ENCODE peak calls at places on chromosomes 7 and 10, in seven cellular contexts. F is hepatocyte, Q is HCT116, Z is GM23338, Y is OCI-LY7, E is GM23248, D is MM.1S. N is an unnamed sample.

GRCh38 chr10:11141571-11142091 is 124.0 kb downstream of the CELF2 start:
- DNase-seq in F (peak; percentile 79), Y (no peak), E (no peak), Z (no peak), D (no peak), Q (no peak), N (no peak)

GRCh38 chr7:41187322-41187721 is 515.6 kb downstream of the INHBA start:
- DNase-seq in Y (no peak), D (no peak), E (no peak), F (no peak), Z (no peak), Q (no peak), N (no peak)

GRCh38 chr7:111903797-111904196 is 302.4 kb downstream of the DOCK4 start:
- DNase-seq in E (no peak), D (no peak), Q (no peak), Z (no peak), Y (no peak), F (peak; percentile 49), N (no peak)

GRCh38 chr10:29590598-29591415 is 44.0 kb downstream of the SVIL start:
- DNase-seq in Q (peak; percentile 21), Y (peak; percentile 24), E (peak; percentile 80), F (peak; percentile 58), D (peak; percentile 28), Z (peak; percentile 63), N (peak; percentile 73)

GRCh38 chr7:45451636-45452035 is 122.5 kb upstream of the ADCY1 start:
- DNase-seq in F (no peak), Y (no peak), E (peak; percentile 25), Z (no peak), Q (no peak), D (no peak), N (no peak)

GRCh38 chr10:21823617-21824016 is 179.9 kb downstream of the DNAJC1 start:
- DNase-seq in Z (no peak), Q (no peak), E (no peak), D (no peak), Y (no peak), F (no peak), N (no peak)

GRCh38 chr7:41688012-41688625 is 14.8 kb downstream of the INHBA start:
- DNase-seq in D (no peak), Q (no peak), E (peak; percentile 55), F (no peak), Z (no peak), Y (no peak), N (no peak)

GRCh38 chr7:88638583-88638982 is 120.9 kb upstream of the ZNF804B start:
- DNase-seq in Y (no peak), F (no peak), Z (no peak), Q (no peak), E (no peak), D (peak; percentile 29), N (no peak)

GRCh38 chr7:100370303-100370702 is 3.0 kb upstream of the PILRA start:
- DNase-seq in Q (no peak), D (no peak), Y (no peak), E (no peak), Z (peak; percentile 69), F (no peak), N (no peak)

GRCh38 chr7:129851174-129851573 is 101.6 kb downstream of the UBE2H start:
- DNase-seq in D (no peak), Y (no peak), Q (no peak), Z (no peak), E (no peak), F (no peak), N (no peak)

GRCh38 chr10:129887986-129888783 is 75.9 kb downstream of the EBF3 start:
- DNase-seq in D (no peak), F (no peak), E (no peak), Z (no peak), Y (no peak), Q (no peak), N (no peak)

GRCh38 chr7:101586078-101586941 is 42.8 kb downstream of the MYL10 start:
- DNase-seq in D (no peak), F (peak; percentile 80), Y (no peak), Q (no peak), E (no peak), Z (peak; percentile 59), N (peak; percentile 32)

GRCh38 chr7:43520201-43520600 is 62.7 kb upstream of the STK17A start:
- DNase-seq in F (no peak), D (no peak), Z (no peak), Y (no peak), E (no peak), Q (no peak), N (no peak)

GRCh38 chr10:3169738-3170137 is 2.8 kb downstream of the PITRM1 start:
- DNase-seq in Y (no peak), D (no peak), E (no peak), F (no peak), Z (no peak), Q (no peak), N (no peak)

GRCh38 chr10:122420624-122421007 is 33.8 kb upstream of the ARMS2 start:
- DNase-seq in Q (no peak), Z (no peak), Y (no peak), F (no peak), D (no peak), E (peak; percentile 42), N (no peak)

GRCh38 chr7:26891400-26892355 is 27.3 kb upstream of the SKAP2 start:
- DNase-seq in Q (no peak), D (no peak), Z (no peak), E (peak; percentile 56), Y (no peak), F (no peak), N (no peak)

GRCh38 chr7:48102530-48102929 is 13.5 kb downstream of the UPP1 start:
- DNase-seq in F (no peak), Q (no peak), E (no peak), Y (no peak), D (no peak), Z (no peak), N (no peak)

GRCh38 chr7:142012825-142013506 is 17.3 kb downstream of the MGAM start:
- DNase-seq in F (peak; percentile 20), Z (peak; percentile 57), E (peak; percentile 54), Q (no peak), Y (no peak), D (no peak), N (peak; percentile 34)

GRCh38 chr10:73044378-73045285 is 52.0 kb downstream of the P4HA1 start:
- DNase-seq in D (no peak), Z (peak; percentile 70), Y (no peak), Q (no peak), E (peak; percentile 94), F (no peak), N (no peak)
- H2AFZ ChIP-seq in D (no peak overlapping the region), Z (no peak overlapping the region), Y (no peak overlapping the region), Q (no peak overlapping the region), E (no peak overlapping the region), F (no peak overlapping the region), N (no peak overlapping the region)

GRCh38 chr7:104152468-104152867 is 55.3 kb downstream of the ORC5 start:
- DNase-seq in Q (no peak), F (no peak), D (no peak), Y (no peak), E (no peak), Z (no peak), N (no peak)

GRCh38 chr7:104160375-104160774 is 47.4 kb downstream of the ORC5 start:
- DNase-seq in D (peak; percentile 27), Z (peak; percentile 12), F (peak; percentile 17), Y (peak; percentile 13), Q (no peak), E (peak; percentile 50), N (peak; percentile 57)

GRCh38 chr7:104161244-104161643 is 46.6 kb downstream of the ORC5 start:
- DNase-seq in Q (no peak), E (no peak), D (no peak), F (no peak), Z (no peak), Y (no peak), N (no peak)

GRCh38 chr7:104153287-104153686 is 54.5 kb downstream of the ORC5 start:
- DNase-seq in E (no peak), F (no peak), Z (no peak), Y (no peak), D (no peak), Q (no peak), N (no peak)

DNA sequence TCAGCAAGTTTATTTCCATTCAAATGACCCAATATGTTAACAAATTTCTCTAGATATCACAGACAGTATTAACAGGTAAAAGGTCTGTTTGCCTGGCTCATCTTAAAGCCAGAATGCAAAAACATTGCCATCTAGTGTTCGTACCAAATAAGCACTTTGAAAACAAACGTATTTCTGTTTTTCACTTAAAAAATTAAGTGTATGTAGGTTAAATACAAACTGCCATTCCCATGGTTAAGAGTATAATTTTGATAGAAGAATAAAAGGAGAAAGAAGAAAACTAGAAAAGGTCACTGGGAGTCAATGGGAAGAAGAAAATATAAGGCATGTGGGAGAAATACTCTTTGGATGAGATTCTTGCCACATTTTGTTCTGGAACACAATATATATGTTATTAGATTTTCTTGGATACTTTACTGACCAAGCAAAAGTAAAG is 51.0 kb downstream of the ORC5 start:
- DNase-seq in Y (peak; percentile 39), F (peak; percentile 45), Q (peak; percentile 23), D (peak; percentile 61), Z (peak; percentile 65), E (peak; percentile 56), N (peak; percentile 67)
- H3K4me2 ChIP-seq in Y (no peak overlapping the region), F (no peak overlapping the region), Q (no peak overlapping the region), D (no peak overlapping the region), Z (no peak overlapping the region), E (no peak overlapping the region), N (no peak overlapping the region)

DNA sequence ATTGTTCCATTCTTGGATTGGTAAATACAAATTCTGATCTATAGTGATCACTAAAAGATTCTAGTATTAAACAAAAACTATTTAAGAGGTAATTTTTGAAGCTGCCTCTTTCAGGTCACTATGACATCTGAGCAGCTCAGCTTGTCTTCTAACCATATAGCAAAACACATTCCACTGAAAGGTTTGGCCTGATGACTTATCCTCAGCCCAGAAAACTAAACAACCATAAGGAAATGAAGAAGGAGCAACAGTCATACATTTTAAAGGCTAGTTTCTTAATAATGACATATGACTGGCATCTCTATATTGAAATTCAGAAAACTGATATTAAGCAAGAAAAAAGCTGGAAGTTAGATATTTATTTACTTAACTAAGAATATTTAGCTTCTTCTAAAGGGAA is 24.6 kb downstream of the NT5C2 start:
- DNase-seq in E (peak; percentile 74), F (no peak), D (no peak), Z (no peak), Q (no peak), Y (no peak), N (no peak)
- H3K9me2 ChIP-seq in E (no peaks in the 10 kb centered on the region), F (no peaks in the 10 kb centered on the region), D (no peaks in the 10 kb centered on the region), Z (no peaks in the 10 kb centered on the region), Q (no peaks in the 10 kb centered on the region), Y (no peaks in the 10 kb centered on the region), N (no peaks in the 10 kb centered on the region)

DNA sequence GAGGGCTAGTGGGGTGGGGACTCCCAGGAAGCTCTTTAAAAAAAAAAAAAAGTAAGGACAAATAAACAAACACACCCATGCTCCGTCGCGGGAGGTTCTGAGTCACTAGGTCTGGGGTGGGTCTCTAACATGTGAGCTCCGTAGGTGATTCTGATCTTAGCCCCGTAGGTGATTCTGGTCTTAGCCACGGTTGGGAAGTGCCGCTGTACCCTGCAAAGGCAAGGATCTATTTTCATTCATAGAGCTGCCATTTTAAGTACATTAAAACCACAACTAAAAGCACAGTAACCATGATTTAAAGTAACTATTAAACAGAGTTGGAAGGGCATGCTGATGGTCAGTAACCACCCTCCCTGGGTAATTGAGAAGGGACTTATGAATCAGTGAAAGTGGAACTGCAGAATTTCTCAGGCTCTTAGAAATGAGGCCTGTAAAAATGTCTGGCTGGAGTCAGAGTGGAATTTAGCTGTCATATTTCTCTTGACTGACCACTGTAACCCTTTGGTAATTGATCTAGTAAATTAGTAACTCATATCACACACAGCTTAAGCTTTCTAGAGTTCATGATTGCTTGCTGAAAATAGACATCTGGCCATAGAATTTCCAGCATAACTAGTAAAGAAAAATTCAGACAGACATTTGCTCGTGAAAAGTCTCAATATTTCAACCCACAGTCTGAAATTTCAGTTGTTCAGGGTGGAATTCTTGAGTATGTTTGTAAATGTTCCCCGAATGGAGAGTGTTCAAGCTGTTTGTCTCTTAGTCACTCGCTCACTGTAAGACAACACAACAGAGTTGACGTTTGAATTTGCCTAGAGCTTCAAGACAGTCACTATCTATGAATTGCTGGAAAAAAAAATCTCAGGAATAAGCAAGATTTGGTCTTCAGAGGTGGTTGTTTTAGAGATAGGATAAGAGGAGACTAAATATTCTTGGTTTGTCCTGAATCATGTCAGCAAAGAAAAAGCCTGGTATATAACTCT is 34.2 kb upstream of the TCF7L2 start:
- DNase-seq in E (peak; percentile 45), Y (no peak), Z (peak; percentile 74), F (peak; percentile 81), D (no peak), Q (peak; percentile 80), N (no peak)
- H2AFZ ChIP-seq in E (no peak overlapping the region), Y (no peak overlapping the region), Z (no peak overlapping the region), F (no peak overlapping the region), D (no peak overlapping the region), Q (peak overlapping the region; percentile 39), N (no peak overlapping the region)

N was measured in Karpas-422.